ENCODE peak calls at places on chromosomes 3 and 15, in five cellular contexts. One of them, this sample, is unnamed.

GRCh38 chr3:32703491-32703968 is 18.5 kb downstream of the CNOT10 start:
- DNase-seq in choroid plexus epithelial cell: peak
- DNase-seq in right atrium auricular region: no peak
- DNase-seq in AG04449: no peak
- DNase-seq in tibial nerve: no peak
- DNase-seq in this sample: no peak

GRCh38 chr3:52119826-52120225 is 34.4 kb downstream of the POC1A start:
- DNase-seq in choroid plexus epithelial cell: no peak
- DNase-seq in right atrium auricular region: no peak
- DNase-seq in AG04449: no peak
- DNase-seq in tibial nerve: no peak
- DNase-seq in this sample: no peak

GRCh38 chr3:7574435-7574834 is 713.5 kb downstream of the GRM7 start:
- DNase-seq in choroid plexus epithelial cell: no peak
- DNase-seq in right atrium auricular region: no peak
- DNase-seq in AG04449: no peak
- DNase-seq in tibial nerve: no peak
- DNase-seq in this sample: no peak

GRCh38 chr3:117540583-117540982 is 831.0 kb downstream of the TUSC7 start:
- DNase-seq in choroid plexus epithelial cell: peak
- DNase-seq in right atrium auricular region: no peak
- DNase-seq in AG04449: no peak
- DNase-seq in tibial nerve: no peak
- DNase-seq in this sample: no peak

GRCh38 chr3:8571256-8571655 is 69.6 kb downstream of the LMCD1 start:
- DNase-seq in choroid plexus epithelial cell: no peak
- DNase-seq in right atrium auricular region: peak
- DNase-seq in AG04449: no peak
- DNase-seq in tibial nerve: no peak
- DNase-seq in this sample: no peak

GRCh38 chr3:151439652-151440125 is 21.2 kb downstream of the IGSF10 start:
- DNase-seq in choroid plexus epithelial cell: peak
- DNase-seq in right atrium auricular region: no peak
- DNase-seq in AG04449: no peak
- DNase-seq in tibial nerve: peak
- DNase-seq in this sample: peak

GRCh38 chr15:83248151-83248851 is 36.2 kb downstream of the BNC1 start:
- DNase-seq in choroid plexus epithelial cell: peak
- DNase-seq in right atrium auricular region: no peak
- DNase-seq in AG04449: peak
- DNase-seq in tibial nerve: peak
- DNase-seq in this sample: peak

GRCh38 chr3:175432338-175433025 is 573.3 kb downstream of the NAALADL2 start:
- DNase-seq in choroid plexus epithelial cell: peak
- DNase-seq in right atrium auricular region: no peak
- DNase-seq in AG04449: no peak
- DNase-seq in tibial nerve: no peak
- DNase-seq in this sample: peak

GRCh38 chr3:139655880-139656279 is 21.9 kb downstream of the NMNAT3 start:
- DNase-seq in choroid plexus epithelial cell: peak
- DNase-seq in right atrium auricular region: peak
- DNase-seq in AG04449: no peak
- DNase-seq in tibial nerve: peak
- DNase-seq in this sample: no peak

GRCh38 chr3:178454714-178455113 is 81.5 kb upstream of the KCNMB2 start:
- DNase-seq in choroid plexus epithelial cell: peak
- DNase-seq in right atrium auricular region: peak
- DNase-seq in AG04449: no peak
- DNase-seq in tibial nerve: peak
- DNase-seq in this sample: peak

GRCh38 chr3:150278843-150279341 is 129.2 kb upstream of the TSC22D2 start:
- DNase-seq in choroid plexus epithelial cell: no peak
- DNase-seq in right atrium auricular region: no peak
- DNase-seq in AG04449: no peak
- DNase-seq in tibial nerve: no peak
- DNase-seq in this sample: no peak

DNA sequence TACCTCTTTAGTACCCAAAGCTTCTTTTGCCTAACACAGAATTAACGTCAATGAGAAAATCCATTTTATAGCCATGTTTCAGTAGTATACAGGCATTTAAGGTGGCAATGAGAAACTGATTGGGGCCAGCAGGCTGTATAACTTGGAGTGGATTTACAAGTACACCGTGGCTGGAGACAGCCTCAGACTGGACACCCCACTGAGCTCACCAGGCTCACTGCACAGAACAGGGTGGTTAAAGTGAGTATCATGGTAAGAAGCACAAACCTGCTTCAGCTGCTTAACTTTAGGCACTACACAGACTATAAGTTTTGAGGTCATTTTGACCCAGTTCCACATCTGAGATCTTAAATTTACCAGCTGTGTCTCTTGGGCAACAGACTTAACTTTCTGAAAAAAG is 8.8 kb downstream of the CPOX start:
- DNase-seq in choroid plexus epithelial cell: peak
- DNase-seq in right atrium auricular region: no peak
- DNase-seq in AG04449: no peak
- DNase-seq in tibial nerve: no peak
- DNase-seq in this sample: no peak
- H3K4me3 ChIP-seq in choroid plexus epithelial cell: no peak
- H3K4me3 ChIP-seq in right atrium auricular region: no peak
- H3K4me3 ChIP-seq in AG04449: no peak
- H3K4me3 ChIP-seq in tibial nerve: no peak
- H3K4me3 ChIP-seq in this sample: no peak

GRCh38 chr3:196397941-196398340 is 34.3 kb downstream of the UBXN7 start:
- DNase-seq in choroid plexus epithelial cell: no peak
- DNase-seq in right atrium auricular region: no peak
- DNase-seq in AG04449: no peak
- DNase-seq in tibial nerve: no peak
- DNase-seq in this sample: no peak

GRCh38 chr3:196399485-196399945 is 32.7 kb downstream of the UBXN7 start:
- DNase-seq in choroid plexus epithelial cell: peak
- DNase-seq in right atrium auricular region: no peak
- DNase-seq in AG04449: no peak
- DNase-seq in tibial nerve: no peak
- DNase-seq in this sample: peak

GRCh38 chr3:196398782-196399181 is 33.4 kb downstream of the UBXN7 start:
- DNase-seq in choroid plexus epithelial cell: no peak
- DNase-seq in right atrium auricular region: no peak
- DNase-seq in AG04449: no peak
- DNase-seq in tibial nerve: no peak
- DNase-seq in this sample: no peak

GRCh38 chr3:196400331-196400730 is 31.9 kb downstream of the UBXN7 start:
- DNase-seq in choroid plexus epithelial cell: no peak
- DNase-seq in right atrium auricular region: no peak
- DNase-seq in AG04449: no peak
- DNase-seq in tibial nerve: no peak
- DNase-seq in this sample: no peak
- TF ChIP-seq CTCF in choroid plexus epithelial cell: no peak
- TF ChIP-seq CTCF in right atrium auricular region: no peak
- TF ChIP-seq CTCF in AG04449: no peak
- TF ChIP-seq CTCF in tibial nerve: no peak
- TF ChIP-seq CTCF in this sample: no peak

GRCh38 chr3:46479021-46479420 is 14.3 kb upstream of the LTF start:
- DNase-seq in choroid plexus epithelial cell: no peak
- DNase-seq in right atrium auricular region: no peak
- DNase-seq in AG04449: no peak
- DNase-seq in tibial nerve: no peak
- DNase-seq in this sample: no peak
- H3K4me3 ChIP-seq in choroid plexus epithelial cell: no peak
- H3K4me3 ChIP-seq in right atrium auricular region: no peak
- H3K4me3 ChIP-seq in AG04449: no peak
- H3K4me3 ChIP-seq in tibial nerve: no peak
- H3K4me3 ChIP-seq in this sample: no peak

DNA sequence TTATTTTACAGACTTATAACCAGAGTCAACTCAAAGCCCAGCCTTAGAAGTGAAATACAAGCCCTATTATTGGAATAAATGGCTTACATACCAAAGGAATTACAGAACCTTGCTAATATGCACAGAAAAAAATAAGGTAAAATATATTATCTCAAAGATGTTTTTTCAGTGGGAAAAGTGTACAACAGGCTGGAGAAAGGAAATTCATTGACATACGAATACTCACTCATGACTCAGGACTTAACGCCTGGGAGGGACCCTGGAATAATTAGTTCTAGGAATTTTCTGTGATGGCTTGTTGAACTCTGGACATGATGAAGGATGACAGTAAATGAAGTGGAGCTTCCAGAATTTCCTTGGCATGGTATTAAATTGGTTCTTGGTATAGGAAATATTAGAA is 27.0 kb downstream of the ARL14 start:
- DNase-seq in choroid plexus epithelial cell: peak
- DNase-seq in right atrium auricular region: no peak
- DNase-seq in AG04449: no peak
- DNase-seq in tibial nerve: no peak
- DNase-seq in this sample: no peak
- TF ChIP-seq CTCF in choroid plexus epithelial cell: no peak
- TF ChIP-seq CTCF in right atrium auricular region: no peak
- TF ChIP-seq CTCF in AG04449: no peak
- TF ChIP-seq CTCF in tibial nerve: no peak
- TF ChIP-seq CTCF in this sample: no peak

GRCh38 chr3:194983121-194983520 is 287.8 kb downstream of the XXYLT1 start:
- DNase-seq in choroid plexus epithelial cell: no peak
- DNase-seq in right atrium auricular region: peak
- DNase-seq in AG04449: no peak
- DNase-seq in tibial nerve: no peak
- DNase-seq in this sample: no peak

GRCh38 chr3:194984624-194985023 is 286.3 kb downstream of the XXYLT1 start:
- DNase-seq in choroid plexus epithelial cell: no peak
- DNase-seq in right atrium auricular region: no peak
- DNase-seq in AG04449: no peak
- DNase-seq in tibial nerve: no peak
- DNase-seq in this sample: no peak

GRCh38 chr3:194983620-194984019 is 287.3 kb downstream of the XXYLT1 start:
- DNase-seq in choroid plexus epithelial cell: no peak
- DNase-seq in right atrium auricular region: peak
- DNase-seq in AG04449: no peak
- DNase-seq in tibial nerve: no peak
- DNase-seq in this sample: no peak

GRCh38 chr3:194985031-194985578 is 285.9 kb downstream of the XXYLT1 start:
- DNase-seq in choroid plexus epithelial cell: peak
- DNase-seq in right atrium auricular region: peak
- DNase-seq in AG04449: no peak
- DNase-seq in tibial nerve: peak
- DNase-seq in this sample: peak

GRCh38 chr3:194984026-194984425 is 286.9 kb downstream of the XXYLT1 start:
- DNase-seq in choroid plexus epithelial cell: no peak
- DNase-seq in right atrium auricular region: peak
- DNase-seq in AG04449: no peak
- DNase-seq in tibial nerve: no peak
- DNase-seq in this sample: no peak
- H3K4me3 ChIP-seq in choroid plexus epithelial cell: no peak
- H3K4me3 ChIP-seq in right atrium auricular region: no peak
- H3K4me3 ChIP-seq in AG04449: no peak
- H3K4me3 ChIP-seq in tibial nerve: no peak
- H3K4me3 ChIP-seq in this sample: no peak

GRCh38 chr3:64651791-64652241 is 36.0 kb downstream of the ADAMTS9 start:
- DNase-seq in choroid plexus epithelial cell: peak
- DNase-seq in right atrium auricular region: no peak
- DNase-seq in AG04449: no peak
- DNase-seq in tibial nerve: no peak
- DNase-seq in this sample: no peak
- TF ChIP-seq CTCF in choroid plexus epithelial cell: peak
- TF ChIP-seq CTCF in right atrium auricular region: no peak
- TF ChIP-seq CTCF in AG04449: no peak
- TF ChIP-seq CTCF in tibial nerve: peak
- TF ChIP-seq CTCF in this sample: no peak

This sample was measured in astrocyte of the cerebellum.